ENCODE peak calls at places on chromosomes 6 and 20, in eight cellular contexts. M is LoVo, N is DMS153, X is fibroblast of pulmonary artery, C is cerebellar cortex, K is uterus, T is HEK293T, R is IMR-90. L is an unnamed sample.
A peak's percentile ranks its signal among the peaks of the same experiment; 100 is the strongest.

GRCh38 chr6:124741341-124741740 is 220.9 kb upstream of the RNF217 start:
- DNase-seq in T (no peak), M (no peak), N (no peak), R (peak; percentile 5), C (no peak), K (no peak), X (no peak), L (no peak)

GRCh38 chr20:37506166-37506725 is 14.8 kb upstream of the NNAT start:
- DNase-seq in M (no peak), N (no peak), R (no peak), X (no peak), K (no peak), C (no peak), T (no peak), L (no peak)

GRCh38 chr6:6749791-6750434 is 161.4 kb downstream of the LY86 start:
- DNase-seq in M (peak; percentile 82), X (peak; percentile 90), C (no peak), T (no peak), N (no peak), K (peak; percentile 82), R (peak; percentile 97), L (peak; percentile 31)

GRCh38 chr6:170142559-170142958 is 148.3 kb downstream of the DLL1 start:
- DNase-seq in M (no peak), N (no peak), K (no peak), X (no peak), R (no peak), T (no peak), C (no peak), L (no peak)

GRCh38 chr6:159913375-159913774 is 22.6 kb downstream of the MAS1 start:
- DNase-seq in K (no peak), C (no peak), T (no peak), N (no peak), X (no peak), R (no peak), M (no peak), L (no peak)

GRCh38 chr20:41512624-41513023 is 105.6 kb downstream of the CHD6 start:
- DNase-seq in N (no peak), T (no peak), M (no peak), R (no peak), K (no peak), C (no peak), X (no peak), L (no peak)

GRCh38 chr20:56748476-56749377 is 119.6 kb downstream of the TFAP2C start:
- DNase-seq in X (no peak), N (no peak), K (no peak), R (no peak), M (no peak), T (no peak), C (no peak), L (no peak)

GRCh38 chr6:13406781-13407180 is 78.4 kb upstream of the TBC1D7 start:
- DNase-seq in R (no peak), X (peak; percentile 64), M (no peak), C (no peak), N (no peak), T (no peak), K (no peak), L (no peak)

GRCh38 chr6:55925292-55925691 is 49.9 kb upstream of the BMP5 start:
- DNase-seq in X (peak; percentile 84), K (no peak), T (no peak), N (no peak), C (no peak), M (no peak), R (peak; percentile 94), L (peak; percentile 54)

GRCh38 chr6:163592872-163593271 is 178.4 kb downstream of the QKI start:
- DNase-seq in K (no peak), N (no peak), C (no peak), M (no peak), X (no peak), R (no peak), T (no peak), L (no peak)

GRCh38 chr6:11769244-11769643 is 9.4 kb downstream of the ADTRP start:
- DNase-seq in R (peak; percentile 40), K (no peak), M (no peak), N (no peak), C (peak; percentile 13), X (no peak), T (no peak), L (no peak)

GRCh38 chr20:51511861-51512619 is 30.5 kb downstream of the NFATC2 start:
- DNase-seq in K (no peak), M (no peak), N (no peak), R (no peak), X (no peak), C (no peak), T (no peak), L (no peak)

GRCh38 chr6:115986026-115986425 is 74.7 kb downstream of the FRK start:
- DNase-seq in X (no peak), K (no peak), R (no peak), T (no peak), C (no peak), N (no peak), M (no peak), L (no peak)

GRCh38 chr20:32315399-32315798 is 37.9 kb downstream of the KIF3B start:
- DNase-seq in C (no peak), R (no peak), K (no peak), N (no peak), X (no peak), T (no peak), M (no peak), L (no peak)

GRCh38 chr6:107114872-107115694 is at the start of gene BEND3:
- DNase-seq in X (no peak), K (no peak), T (peak; percentile 52), C (peak; percentile 28), N (no peak), R (no peak), M (peak; percentile 22), L (no peak)

GRCh38 chr6:37868447-37868825 is 48.9 kb downstream of the ZFAND3 start:
- DNase-seq in X (peak; percentile 60), N (no peak), K (no peak), C (no peak), T (no peak), R (peak; percentile 59), M (no peak), L (no peak)

GRCh38 chr6:71012871-71013456 is 56.1 kb upstream of the B3GAT2 start:
- DNase-seq in N (peak; percentile 64), M (peak; percentile 63), K (no peak), R (peak; percentile 51), T (peak; percentile 61), X (peak; percentile 69), C (peak; percentile 70), L (peak; percentile 28)

GRCh38 chr6:146149770-146150169 is 120.9 kb downstream of the GRM1 start:
- DNase-seq in X (no peak), T (no peak), C (no peak), R (no peak), K (no peak), N (no peak), M (no peak), L (no peak)

GRCh38 chr6:97215157-97215769 is 67.8 kb downstream of the MMS22L start:
- DNase-seq in R (peak; percentile 76), K (no peak), X (peak; percentile 77), N (no peak), T (peak; percentile 60), M (no peak), C (peak; percentile 49), L (peak; percentile 32)

GRCh38 chr6:44301106-44301505 is 12.0 kb downstream of the AARS2 start:
- DNase-seq in K (no peak), R (no peak), C (no peak), T (no peak), X (no peak), M (no peak), N (no peak), L (no peak)

GRCh38 chr6:10235339-10235738 is 179.5 kb downstream of the TFAP2A start:
- DNase-seq in X (no peak), R (no peak), N (no peak), M (no peak), C (no peak), T (peak; percentile 37), K (no peak), L (no peak)

GRCh38 chr20:45366631-45367030 is 3.7 kb downstream of the SYS1 start:
- DNase-seq in X (no peak), C (no peak), M (no peak), K (no peak), N (no peak), T (no peak), R (no peak), L (no peak)

GRCh38 chr20:62977613-62978558 is 25.4 kb downstream of the SLC17A9 start:
- DNase-seq in R (no peak), C (no peak), T (no peak), K (no peak), N (peak; percentile 65), M (peak; percentile 42), X (no peak), L (no peak)

GRCh38 chr20:39849664-39850063 is 839.4 kb downstream of the MAFB start:
- DNase-seq in C (peak; percentile 71), T (no peak), K (peak; percentile 78), M (no peak), N (peak; percentile 9), R (peak; percentile 94), X (peak; percentile 90), L (peak; percentile 92)

GRCh38 chr6:106692112-106692822 is 62.9 kb downstream of the QRSL1 start:
- DNase-seq in K (no peak), N (peak; percentile 62), R (peak; percentile 15), M (peak; percentile 32), C (no peak), T (no peak), X (peak; percentile 36), L (peak; percentile 23)

GRCh38 chr6:44237021-44237812 is 9.7 kb upstream of the HSP90AB1 start:
- DNase-seq in M (peak; percentile 98), N (peak; percentile 91), X (peak; percentile 91), R (peak; percentile 97), T (peak; percentile 67), K (peak; percentile 95), C (peak; percentile 83), L (peak; percentile 86)